ENCODE peak calls at places on chromosomes 6 and 20, in four cellular contexts. One of them, this sample, is unnamed.

GRCh38 chr6:47457370-47457769 is 20.2 kb upstream of the CD2AP start:
- DNase-seq in Peyer's patch: no peak
- DNase-seq in left lung: no peak
- DNase-seq in fibroblast of lung: no peak
- DNase-seq in this sample: no peak

GRCh38 chr20:33654680-33655161 is 7.4 kb upstream of the C20orf144 start:
- DNase-seq in Peyer's patch: no peak
- DNase-seq in left lung: peak
- DNase-seq in fibroblast of lung: no peak
- DNase-seq in this sample: no peak

GRCh38 chr20:17617212-17617867 is 47.5 kb downstream of the DSTN start:
- DNase-seq in Peyer's patch: peak
- DNase-seq in left lung: peak
- DNase-seq in fibroblast of lung: peak
- DNase-seq in this sample: peak

GRCh38 chr6:11824986-11825385 is 46.4 kb upstream of the ADTRP start:
- DNase-seq in Peyer's patch: no peak
- DNase-seq in left lung: no peak
- DNase-seq in fibroblast of lung: no peak
- DNase-seq in this sample: no peak

GRCh38 chr6:157614026-157614484 is 209.0 kb upstream of the SNX9 start:
- DNase-seq in Peyer's patch: peak
- DNase-seq in left lung: no peak
- DNase-seq in fibroblast of lung: peak
- DNase-seq in this sample: no peak

GRCh38 chr6:14210077-14210476 is 92.5 kb downstream of the CD83 start:
- DNase-seq in Peyer's patch: no peak
- DNase-seq in left lung: no peak
- DNase-seq in fibroblast of lung: no peak
- DNase-seq in this sample: no peak

GRCh38 chr6:108027054-108027453 is 47.5 kb downstream of the OSTM1 start:
- DNase-seq in Peyer's patch: no peak
- DNase-seq in left lung: no peak
- DNase-seq in fibroblast of lung: no peak
- DNase-seq in this sample: no peak

GRCh38 chr20:33947709-33948295 is 45.9 kb upstream of the RALY start:
- DNase-seq in Peyer's patch: peak
- DNase-seq in left lung: no peak
- DNase-seq in fibroblast of lung: peak
- DNase-seq in this sample: no peak

GRCh38 chr6:87393026-87393622 is 14.6 kb upstream of the CFAP206 start:
- DNase-seq in Peyer's patch: no peak
- DNase-seq in left lung: no peak
- DNase-seq in fibroblast of lung: peak
- DNase-seq in this sample: no peak

GRCh38 chr6:159532155-159532554 is 160.9 kb downstream of the SOD2 start:
- DNase-seq in Peyer's patch: no peak
- DNase-seq in left lung: no peak
- DNase-seq in fibroblast of lung: no peak
- DNase-seq in this sample: no peak

GRCh38 chr6:44056392-44057237 is 70.6 kb downstream of the MRPL14 start:
- DNase-seq in Peyer's patch: peak
- DNase-seq in left lung: no peak
- DNase-seq in fibroblast of lung: peak
- DNase-seq in this sample: no peak

GRCh38 chr6:10999994-11000393 is 44.1 kb downstream of the ELOVL2 start:
- DNase-seq in Peyer's patch: no peak
- DNase-seq in left lung: no peak
- DNase-seq in fibroblast of lung: peak
- DNase-seq in this sample: no peak

GRCh38 chr20:47701612-47702011 is 83.7 kb downstream of the SULF2 start:
- DNase-seq in Peyer's patch: no peak
- DNase-seq in left lung: no peak
- DNase-seq in fibroblast of lung: no peak
- DNase-seq in this sample: no peak

GRCh38 chr6:158536891-158537798 is 22.7 kb upstream of the TMEM181 start:
- DNase-seq in Peyer's patch: no peak
- DNase-seq in left lung: no peak
- DNase-seq in fibroblast of lung: peak
- DNase-seq in this sample: peak

GRCh38 chr6:169420912-169421543 is 167.4 kb upstream of the THBS2 start:
- DNase-seq in Peyer's patch: peak
- DNase-seq in left lung: no peak
- DNase-seq in fibroblast of lung: peak
- DNase-seq in this sample: peak

GRCh38 chr6:40075051-40075445 is 140.8 kb upstream of the MOCS1 start:
- DNase-seq in Peyer's patch: no peak
- DNase-seq in left lung: no peak
- DNase-seq in fibroblast of lung: no peak
- DNase-seq in this sample: no peak

GRCh38 chr20:53226788-53227187 is 254.6 kb downstream of the TSHZ2 start:
- DNase-seq in Peyer's patch: no peak
- DNase-seq in left lung: no peak
- DNase-seq in fibroblast of lung: no peak
- DNase-seq in this sample: no peak

GRCh38 chr20:60057866-60058807 is 99.9 kb downstream of the CDH26 start:
- DNase-seq in Peyer's patch: no peak
- DNase-seq in left lung: peak
- DNase-seq in fibroblast of lung: peak
- DNase-seq in this sample: no peak

GRCh38 chr6:16683524-16684194 is 77.6 kb downstream of the ATXN1 start:
- DNase-seq in Peyer's patch: no peak
- DNase-seq in left lung: no peak
- DNase-seq in fibroblast of lung: peak
- DNase-seq in this sample: no peak

GRCh38 chr20:43824699-43825402 is 89.8 kb upstream of the TOX2 start:
- DNase-seq in Peyer's patch: no peak
- DNase-seq in left lung: no peak
- DNase-seq in fibroblast of lung: peak
- DNase-seq in this sample: no peak

GRCh38 chr6:139881728-139882211 is 507.3 kb upstream of the CITED2 start:
- DNase-seq in Peyer's patch: peak
- DNase-seq in left lung: no peak
- DNase-seq in fibroblast of lung: peak
- DNase-seq in this sample: no peak

GRCh38 chr20:51650685-51651134 is 108.2 kb upstream of the NFATC2 start:
- DNase-seq in Peyer's patch: no peak
- DNase-seq in left lung: no peak
- DNase-seq in fibroblast of lung: peak
- DNase-seq in this sample: no peak

GRCh38 chr6:161422710-161423109 is 148.8 kb upstream of the AGPAT4 start:
- DNase-seq in Peyer's patch: no peak
- DNase-seq in left lung: no peak
- DNase-seq in fibroblast of lung: no peak
- DNase-seq in this sample: no peak
- TF ChIP-seq CTCF in Peyer's patch: no peak
- TF ChIP-seq CTCF in left lung: no peak
- TF ChIP-seq CTCF in fibroblast of lung: no peak
- TF ChIP-seq CTCF in this sample: no peak

GRCh38 chr6:94074764-94075163 is 655.4 kb upstream of the EPHA7 start:
- DNase-seq in Peyer's patch: no peak
- DNase-seq in left lung: no peak
- DNase-seq in fibroblast of lung: no peak
- DNase-seq in this sample: no peak

GRCh38 chr6:94071835-94072234 is 652.5 kb upstream of the EPHA7 start:
- DNase-seq in Peyer's patch: no peak
- DNase-seq in left lung: no peak
- DNase-seq in fibroblast of lung: peak
- DNase-seq in this sample: no peak
- TF ChIP-seq CTCF in Peyer's patch: no peak
- TF ChIP-seq CTCF in left lung: no peak
- TF ChIP-seq CTCF in fibroblast of lung: peak
- TF ChIP-seq CTCF in this sample: peak

DNA sequence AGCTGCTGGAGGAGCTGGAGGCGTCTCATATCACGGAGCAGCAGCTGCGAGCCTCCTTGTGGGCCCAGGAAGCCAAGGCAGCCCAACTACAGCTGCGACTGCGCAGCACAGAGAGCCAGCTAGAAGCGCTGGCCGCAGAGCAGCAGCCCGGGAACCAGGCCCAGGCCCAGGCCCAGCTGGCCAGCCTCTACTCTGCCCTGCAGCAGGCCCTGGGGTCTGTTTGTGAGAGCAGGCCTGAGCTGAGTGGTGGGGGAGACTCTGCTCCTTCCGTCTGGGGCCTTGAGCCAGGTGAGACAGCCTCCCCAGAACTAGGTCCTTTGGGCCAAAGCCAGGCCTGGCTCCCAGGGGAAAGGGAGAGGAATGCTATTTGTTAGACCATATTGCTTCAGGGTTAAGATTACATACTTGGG is 31.7 kb downstream of the C20orf173 start:
- DNase-seq in Peyer's patch: no peak
- DNase-seq in left lung: no peak
- DNase-seq in fibroblast of lung: peak
- DNase-seq in this sample: no peak
- TF ChIP-seq CTCF in Peyer's patch: no peak
- TF ChIP-seq CTCF in left lung: no peak
- TF ChIP-seq CTCF in fibroblast of lung: no peak
- TF ChIP-seq CTCF in this sample: no peak

GRCh38 chr6:38933426-38933825 is 115.2 kb upstream of the GLP1R start:
- DNase-seq in Peyer's patch: no peak
- DNase-seq in left lung: no peak
- DNase-seq in fibroblast of lung: peak
- DNase-seq in this sample: no peak
- TF ChIP-seq CTCF in Peyer's patch: no peak
- TF ChIP-seq CTCF in left lung: no peak
- TF ChIP-seq CTCF in fibroblast of lung: peak
- TF ChIP-seq CTCF in this sample: no peak

GRCh38 chr20:46089338-46090094 is at the start of gene NCOA5:
- DNase-seq in Peyer's patch: peak
- DNase-seq in left lung: peak
- DNase-seq in fibroblast of lung: peak
- DNase-seq in this sample: peak
- TF ChIP-seq CTCF in Peyer's patch: peak
- TF ChIP-seq CTCF in left lung: peak
- TF ChIP-seq CTCF in fibroblast of lung: no peak
- TF ChIP-seq CTCF in this sample: peak

GRCh38 chr20:56249244-56249955 is 868 bp downstream of the MC3R start:
- DNase-seq in Peyer's patch: no peak
- DNase-seq in left lung: peak
- DNase-seq in fibroblast of lung: no peak
- DNase-seq in this sample: no peak
- TF ChIP-seq CTCF in Peyer's patch: peak
- TF ChIP-seq CTCF in left lung: no peak
- TF ChIP-seq CTCF in fibroblast of lung: peak
- TF ChIP-seq CTCF in this sample: peak

GRCh38 chr6:138035070-138035469 is 72.1 kb downstream of the PERP start:
- DNase-seq in Peyer's patch: no peak
- DNase-seq in left lung: no peak
- DNase-seq in fibroblast of lung: no peak
- DNase-seq in this sample: no peak
- TF ChIP-seq CTCF in Peyer's patch: no peak
- TF ChIP-seq CTCF in left lung: no peak
- TF ChIP-seq CTCF in fibroblast of lung: no peak
- TF ChIP-seq CTCF in this sample: no peak

This sample was measured in progenitor cell of endocrine pancreas.